ENCODE peak calls at places on chromosomes 3 and 15, in five cellular contexts. R, O, K, A and E are unnamed samples. For H3K27me3, the result is how much of the 10 kb centered on the place peaks cover.

GRCh38 chr3:37864904-37865303 is 3.2 kb downstream of the CTDSPL start:
- DNase-seq in O (no peak), K (peak), R (no peak), A (no peak), E (no peak)

GRCh38 chr15:80031841-80032240 is 27.6 kb upstream of the ZFAND6 start:
- DNase-seq in O (no peak), K (no peak), R (no peak), A (no peak), E (no peak)

GRCh38 chr3:71495708-71496472 is 87.6 kb downstream of the FOXP1 start:
- DNase-seq in A (no peak), R (peak), O (peak), K (peak), E (no peak)

GRCh38 chr15:80093854-80094418 is 34.5 kb downstream of the ZFAND6 start:
- DNase-seq in R (no peak), O (no peak), A (no peak), K (no peak), E (peak)

GRCh38 chr3:69426291-69426690 is 40.4 kb upstream of the FRMD4B start:
- DNase-seq in O (no peak), R (no peak), A (no peak), K (no peak), E (no peak)

GRCh38 chr3:30199096-30199734 is 407.2 kb upstream of the TGFBR2 start:
- DNase-seq in R (peak), O (peak), K (peak), A (no peak), E (peak)

GRCh38 chr15:31262901-31263671 is 63.5 kb upstream of the KLF13 start:
- DNase-seq in R (no peak), K (no peak), O (peak), A (peak), E (no peak)

GRCh38 chr15:63041982-63042878 is at the start of gene TPM1:
- DNase-seq in O (peak), K (peak), R (no peak), A (no peak), E (peak)

GRCh38 chr3:171862993-171863521 is 19.9 kb downstream of the TMEM212 start:
- DNase-seq in O (peak), A (no peak), K (peak), R (no peak), E (no peak)

GRCh38 chr15:65920825-65921309 is 51.6 kb downstream of the RAB11A start:
- DNase-seq in R (no peak), A (peak), O (no peak), K (no peak), E (no peak)

GRCh38 chr15:80152896-80153876 is at the start of gene FAH:
- DNase-seq in A (no peak), O (peak), R (peak), K (peak), E (peak)

GRCh38 chr15:53910236-53910849 is 67.9 kb upstream of the UNC13C start:
- DNase-seq in R (no peak), A (no peak), K (peak), O (no peak), E (no peak)

GRCh38 chr3:62722344-62722743 is 152.9 kb downstream of the CADPS start:
- DNase-seq in K (no peak), R (no peak), O (no peak), A (no peak), E (no peak)

GRCh38 chr3:105798381-105798934 is 70.4 kb downstream of the CBLB start:
- DNase-seq in A (peak), O (no peak), K (no peak), R (no peak), E (peak)

GRCh38 chr15:43974852-43975251 is 148.1 kb downstream of the WDR76 start:
- DNase-seq in O (no peak), K (peak), A (peak), R (no peak), E (no peak)

GRCh38 chr3:71885001-71885400 is 100.1 kb upstream of the PROK2 start:
- DNase-seq in O (no peak), A (no peak), R (no peak), K (no peak), E (no peak)

GRCh38 chr3:197165890-197166289 is 132.5 kb downstream of the DLG1 start:
- DNase-seq in A (no peak), R (no peak), K (no peak), O (no peak), E (peak)

GRCh38 chr3:69462826-69463100 is 76.9 kb upstream of the FRMD4B start:
- DNase-seq in O (no peak), K (no peak), R (no peak), A (no peak), E (no peak)

GRCh38 chr3:168061332-168061996 is 34.3 kb downstream of the GOLIM4 start:
- DNase-seq in A (no peak), O (no peak), K (peak), R (no peak), E (no peak)

GRCh38 chr3:29718661-29719065 is 437.8 kb downstream of the RBMS3 start:
- DNase-seq in R (no peak), K (no peak), O (peak), A (no peak), E (no peak)

GRCh38 chr3:73427018-73427750 is 197.6 kb downstream of the PDZRN3 start:
- DNase-seq in K (no peak), R (no peak), O (no peak), A (no peak), E (no peak)

GRCh38 chr15:68566377-68566954 is 12.3 kb upstream of the CORO2B start:
- DNase-seq in O (no peak), K (no peak), R (no peak), A (no peak), E (no peak)

GRCh38 chr15:71366926-71367325 is 251.7 kb downstream of the THSD4 start:
- DNase-seq in O (peak), R (no peak), A (no peak), K (peak), E (no peak)

GRCh38 chr15:35936284-35936683 is 390.3 kb upstream of the DPH6 start:
- DNase-seq in A (no peak), K (no peak), R (no peak), O (no peak), E (no peak)

GRCh38 chr15:88759872-88760271 is 43.4 kb upstream of the ACAN start:
- DNase-seq in O (no peak), K (no peak), R (no peak), A (no peak), E (no peak)

GRCh38 chr3:27861047-27862036 is 139.2 kb upstream of the EOMES start:
- DNase-seq in R (no peak), K (no peak), O (no peak), A (no peak), E (no peak)

GRCh38 chr15:87547470-87548181 is 708.9 kb downstream of the NTRK3 start:
- DNase-seq in R (no peak), O (no peak), A (no peak), K (no peak), E (no peak)

GRCh38 chr3:72756900-72757299 is 91.3 kb downstream of the SHQ1 start:
- DNase-seq in K (no peak), R (no peak), A (peak), O (no peak), E (no peak)

GRCh38 chr15:69093127-69093526 is 67.3 kb upstream of the GLCE start:
- DNase-seq in K (no peak), R (peak), O (peak), A (no peak), E (no peak)

GRCh38 chr3:128310286-128311058 is 156.2 kb downstream of the DNAJB8 start:
- DNase-seq in A (no peak), K (no peak), O (no peak), R (no peak), E (no peak)

GRCh38 chr3:134056464-134056891 is 26.8 kb upstream of the SLCO2A1 start:
- DNase-seq in A (no peak), K (no peak), O (peak), R (peak), E (no peak)

GRCh38 chr3:146019508-146019907 is 141.5 kb downstream of the PLOD2 start:
- DNase-seq in A (no peak), R (no peak), O (peak), K (no peak), E (no peak)

GRCh38 chr15:40769310-40770146 is at the start of gene C15orf62:
- DNase-seq in A (peak), K (no peak), R (no peak), O (peak), E (peak)

GRCh38 chr15:37014137-37014536 is 86.2 kb downstream of the MEIS2 start:
- DNase-seq in O (no peak), A (no peak), R (no peak), K (no peak), E (no peak)

GRCh38 chr3:44886561-44886960 is 12.2 kb downstream of the TGM4 start:
- DNase-seq in R (no peak), K (no peak), A (no peak), O (no peak), E (no peak)

GRCh38 chr3:183018416-183019192 is 38.3 kb upstream of the DCUN1D1 start:
- DNase-seq in K (no peak), A (no peak), O (no peak), R (peak), E (no peak)

GRCh38 chr3:151561878-151562277 is 101.0 kb upstream of the IGSF10 start:
- DNase-seq in K (no peak), A (no peak), R (no peak), O (peak), E (no peak)

GRCh38 chr3:18008706-18009363 is 266.4 kb upstream of the TBC1D5 start:
- DNase-seq in K (no peak), A (no peak), O (no peak), R (no peak), E (no peak)

GRCh38 chr3:149673393-149673792 is 15.6 kb upstream of the WWTR1 start:
- DNase-seq in K (no peak), O (peak), R (no peak), A (no peak), E (no peak)
- H2AFZ ChIP-seq in K (no peak), O (no peak), R (no peak), A (no peak), E (peak)

DNA sequence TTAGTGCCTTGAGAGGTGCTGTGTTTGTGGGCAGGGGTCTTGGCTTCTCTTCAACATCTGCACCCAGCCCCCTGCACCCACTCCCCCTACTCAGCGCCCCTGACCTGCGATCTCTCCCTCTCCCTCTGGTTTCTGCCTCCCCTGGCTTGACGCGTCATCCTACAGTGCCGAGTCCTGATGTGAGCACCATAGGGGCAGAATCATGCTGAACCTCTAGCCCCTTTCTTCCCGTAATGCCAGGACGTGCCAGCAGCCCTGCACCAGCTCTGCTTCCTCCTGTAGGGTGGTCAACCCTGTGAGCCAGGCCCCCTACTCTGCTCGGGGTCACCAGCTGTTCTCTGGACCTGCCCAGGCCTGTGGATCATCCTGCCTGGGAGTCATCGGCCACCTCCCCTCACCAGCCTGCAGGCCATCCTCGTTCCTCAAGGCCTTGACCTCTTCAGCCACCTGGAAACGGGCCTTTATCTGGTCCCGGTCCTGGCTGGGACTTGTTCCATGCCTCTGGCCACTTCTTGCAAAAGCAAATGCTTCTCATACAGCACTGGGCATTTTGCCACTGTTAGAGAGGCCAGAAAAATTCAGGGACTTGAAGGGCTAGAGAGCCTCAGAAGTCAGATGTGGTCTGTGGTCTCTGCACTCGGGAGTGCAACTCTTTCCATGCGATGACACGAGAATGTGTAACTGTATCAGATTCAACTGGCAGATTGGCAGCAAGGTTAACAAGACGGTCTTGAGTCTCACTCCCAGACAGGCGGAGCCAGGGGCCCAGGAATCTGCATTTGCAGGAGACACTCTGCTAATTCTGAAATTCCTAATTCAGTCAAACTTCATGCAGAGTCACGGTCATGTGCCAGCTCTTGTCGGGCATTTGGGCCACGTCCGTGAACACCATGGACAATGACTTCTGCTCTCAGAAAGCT is 16.7 kb upstream of the KLF15 start:
- DNase-seq in O (peak), R (no peak), A (no peak), K (no peak), E (no peak)
- TF ChIP-seq MXI1 in O (no peak), R (no peak), A (no peak), K (no peak), E (no peak)

GRCh38 chr15:34717729-34718128 is 37.1 kb downstream of the GJD2 start:
- DNase-seq in K (no peak), R (no peak), A (no peak), O (peak), E (no peak)

GRCh38 chr15:34713635-34714034 is 41.2 kb downstream of the GJD2 start:
- DNase-seq in A (no peak), O (no peak), R (no peak), K (no peak), E (no peak)

GRCh38 chr15:34719051-34719882 is 35.5 kb downstream of the GJD2 start:
- DNase-seq in A (no peak), O (no peak), K (no peak), R (no peak), E (peak)

GRCh38 chr15:34714476-34715121 is 40.2 kb downstream of the GJD2 start:
- DNase-seq in R (no peak), O (no peak), A (no peak), K (no peak), E (no peak)

GRCh38 chr15:34716111-34716510 is 38.7 kb downstream of the GJD2 start:
- DNase-seq in A (no peak), K (no peak), R (no peak), O (no peak), E (no peak)
- H3K27me3 ChIP-seq in A (under half), K (under half), R (under half), O (under half), E (under half)

GRCh38 chr3:143786229-143787199 is 61.8 kb downstream of the SLC9A9 start:
- DNase-seq in R (no peak), K (no peak), O (peak), A (no peak), E (no peak)
- H2AFZ ChIP-seq in R (no peak), K (no peak), O (peak), A (no peak), E (no peak)

GRCh38 chr15:25372298-25372697 is 66.5 kb downstream of the UBE3A start:
- DNase-seq in O (peak), R (no peak), K (no peak), A (no peak), E (no peak)

GRCh38 chr15:25374143-25374542 is 64.7 kb downstream of the UBE3A start:
- DNase-seq in R (no peak), O (no peak), A (no peak), K (no peak), E (no peak)

GRCh38 chr15:25378501-25378901 is 60.3 kb downstream of the UBE3A start:
- DNase-seq in R (no peak), A (no peak), K (no peak), O (peak), E (no peak)

GRCh38 chr15:25375557-25375956 is 63.3 kb downstream of the UBE3A start:
- DNase-seq in R (no peak), K (peak), A (no peak), O (no peak), E (no peak)
- TF ChIP-seq MXI1 in R (no peak), K (no peak), A (no peak), O (no peak), E (no peak)

DNA sequence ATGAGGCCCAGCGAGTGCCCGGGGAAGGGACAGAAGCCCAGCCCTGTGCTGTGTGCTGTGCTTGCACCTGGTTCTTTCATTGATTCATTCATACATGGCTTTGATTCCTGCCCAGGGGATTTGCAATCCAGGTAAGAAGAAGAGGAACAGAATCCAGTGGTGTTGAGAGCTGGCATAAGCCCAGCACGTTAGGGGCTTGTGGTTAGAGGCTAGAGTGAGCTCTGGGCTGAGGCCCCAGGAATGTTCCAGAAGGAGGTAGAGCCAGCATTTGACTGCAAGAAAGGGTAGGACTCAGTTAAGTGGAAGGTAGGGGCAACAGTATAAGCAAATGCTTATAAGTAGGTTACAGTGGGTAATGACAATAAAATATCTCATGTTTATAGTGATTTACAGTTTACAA is 2.3 kb downstream of the VWA5B2 start:
- DNase-seq in A (no peak), R (no peak), K (no peak), O (no peak), E (no peak)
- H3K27me3 ChIP-seq in A (under half), R (under half), K (half or more), O (half or more), E (under half)

DNA sequence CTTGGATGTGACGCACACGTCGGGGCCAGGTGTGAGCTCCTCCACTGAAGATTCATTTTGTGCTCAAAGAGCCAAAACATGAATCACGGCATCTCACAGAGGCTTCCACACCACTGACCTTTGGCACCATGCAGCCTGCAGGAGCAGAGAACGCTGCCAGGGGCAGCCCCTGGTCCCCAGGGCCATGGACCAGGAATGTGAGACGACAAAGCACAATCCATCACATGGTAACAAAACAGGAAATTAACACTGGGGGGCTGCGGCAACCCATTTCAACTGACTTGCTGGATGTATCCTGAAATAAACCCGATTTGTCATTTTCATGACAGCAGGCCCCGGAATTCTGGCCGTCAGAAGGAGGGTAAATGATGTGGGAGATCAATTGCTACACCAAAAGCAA is 167.5 kb upstream of the IGF1R start:
- DNase-seq in A (no peak), O (no peak), R (no peak), K (no peak), E (no peak)
- H2AFZ ChIP-seq in A (no peak), O (no peak), R (no peak), K (no peak), E (no peak)